ENCODE peak calls at places on chromosomes 13 and 19, in eight cellular contexts. K, H, R, I, M, S, Q and X are unnamed samples. For H3K4me1, the result is how much of the 10 kb centered on the place peaks cover.

GRCh38 chr19:46426506-46427162 is 2.1 kb downstream of the PNMA8C start:
- DNase-seq in M (peak), I (no peak), R (peak), K (peak), H (no peak), S (peak), Q (peak), X (peak)

GRCh38 chr19:3785464-3785937 is 680 bp downstream of the MATK start:
- DNase-seq in R (no peak), H (no peak), S (no peak), M (no peak), K (no peak), I (peak), Q (no peak), X (no peak)

GRCh38 chr13:92896842-92897241 is 329.8 kb upstream of the GPC6 start:
- DNase-seq in K (no peak), H (no peak), S (no peak), Q (no peak), I (no peak), M (no peak), R (peak), X (no peak)

GRCh38 chr19:22595918-22596341 is 38.2 kb upstream of the ZNF492 start:
- DNase-seq in S (no peak), K (peak), I (no peak), H (no peak), Q (peak), R (no peak), M (peak), X (peak)

GRCh38 chr13:45833663-45834062 is 17.9 kb downstream of the SIAH3 start:
- DNase-seq in R (peak), K (no peak), Q (peak), H (no peak), I (no peak), S (no peak), M (no peak), X (no peak)

GRCh38 chr13:18964942-18965341 is 216.7 kb downstream of the TUBA3C start:
- DNase-seq in M (no peak), I (no peak), Q (no peak), R (no peak), S (no peak), H (no peak), K (no peak), X (no peak)

GRCh38 chr13:33509642-33510229 is 224.2 kb upstream of the STARD13 start:
- DNase-seq in Q (peak), S (no peak), K (peak), H (no peak), M (peak), R (no peak), I (no peak), X (peak)

GRCh38 chr19:6227156-6227940 is 52.4 kb downstream of the MLLT1 start:
- DNase-seq in R (no peak), Q (no peak), K (no peak), S (no peak), M (no peak), H (no peak), I (no peak), X (no peak)

GRCh38 chr13:29503041-29503837 is 92.2 kb downstream of the SLC7A1 start:
- DNase-seq in H (no peak), R (peak), I (no peak), K (no peak), S (no peak), Q (no peak), M (no peak), X (no peak)

GRCh38 chr13:110910013-110910890 is 4.6 kb downstream of the ANKRD10 start:
- DNase-seq in R (no peak), Q (no peak), S (peak), K (no peak), I (no peak), M (no peak), H (no peak), X (no peak)

GRCh38 chr13:25169356-25169755 is 2.7 kb downstream of the AMER2 start:
- DNase-seq in I (no peak), Q (no peak), M (no peak), H (no peak), R (no peak), S (no peak), K (no peak), X (no peak)

GRCh38 chr13:27334774-27335490 is 64.3 kb downstream of the RASL11A start:
- DNase-seq in M (no peak), R (peak), S (no peak), I (no peak), Q (no peak), H (no peak), K (no peak), X (no peak)

GRCh38 chr19:3243851-3244700 is 19.6 kb downstream of the CELF5 start:
- DNase-seq in H (peak), R (peak), Q (no peak), K (no peak), M (no peak), S (peak), I (peak), X (no peak)

GRCh38 chr19:11659612-11660011 is 62.3 kb downstream of the ZNF627 start:
- DNase-seq in M (no peak), H (no peak), Q (no peak), K (no peak), S (no peak), I (no peak), R (no peak), X (no peak)

GRCh38 chr13:89454736-89455135 is 1783.6 kb downstream of the SLITRK5 start:
- DNase-seq in R (no peak), H (no peak), S (no peak), Q (no peak), K (no peak), I (no peak), M (no peak), X (no peak)

GRCh38 chr19:21396893-21397572 is at the start of gene ZNF493:
- DNase-seq in I (peak), H (peak), R (peak), K (peak), Q (peak), S (peak), M (peak), X (peak)

GRCh38 chr19:4829001-4829712 is 2.4 kb downstream of the TICAM1 start:
- DNase-seq in R (no peak), Q (no peak), H (no peak), S (peak), I (no peak), M (no peak), K (no peak), X (no peak)

GRCh38 chr13:97243915-97244820 is 22.0 kb downstream of the MBNL2 start:
- DNase-seq in K (no peak), H (no peak), Q (no peak), I (no peak), R (no peak), M (no peak), S (no peak), X (no peak)

GRCh38 chr19:9850235-9850959 is 15.3 kb downstream of the PIN1 start:
- DNase-seq in I (no peak), S (no peak), Q (no peak), H (no peak), K (no peak), R (no peak), M (no peak), X (no peak)

GRCh38 chr13:110415669-110416068 is 108.6 kb downstream of the COL4A2 start:
- DNase-seq in M (no peak), I (no peak), H (no peak), S (no peak), R (no peak), K (no peak), Q (no peak), X (no peak)

GRCh38 chr13:26325876-26326275 is 71.9 kb downstream of the CDK8 start:
- DNase-seq in I (no peak), R (no peak), K (no peak), M (no peak), S (no peak), H (no peak), Q (no peak), X (no peak)

GRCh38 chr13:108463365-108463764 is 166.0 kb upstream of the MYO16 start:
- DNase-seq in I (peak), K (no peak), Q (no peak), M (no peak), S (no peak), R (peak), H (no peak), X (no peak)

GRCh38 chr19:17517898-17518297 is 6.4 kb downstream of the PGLS start:
- DNase-seq in Q (no peak), H (no peak), S (no peak), K (no peak), R (peak), I (no peak), M (no peak), X (no peak)

GRCh38 chr13:29924482-29924884 is 74.1 kb upstream of the UBL3 start:
- DNase-seq in M (no peak), I (no peak), R (peak), K (no peak), H (no peak), Q (no peak), S (no peak), X (no peak)

GRCh38 chr19:7857727-7858701 is 16.2 kb downstream of the PRR36 start:
- DNase-seq in M (no peak), H (no peak), I (no peak), Q (no peak), K (no peak), R (no peak), S (no peak), X (no peak)

GRCh38 chr19:47369923-47370625 is 21.0 kb downstream of the DHX34 start:
- DNase-seq in R (peak), M (no peak), H (no peak), K (no peak), I (no peak), S (no peak), Q (no peak), X (no peak)

GRCh38 chr19:10936661-10937084 is 8.1 kb downstream of the TIMM29 start:
- DNase-seq in Q (no peak), M (no peak), K (peak), H (peak), S (peak), R (peak), I (peak), X (no peak)

GRCh38 chr19:35144600-35145436 is 1.8 kb downstream of the FXYD7 start:
- DNase-seq in S (peak), K (no peak), R (no peak), Q (no peak), M (no peak), I (peak), H (peak), X (no peak)

GRCh38 chr19:51079486-51080110 is 3.1 kb downstream of the KLK14 start:
- DNase-seq in S (no peak), H (no peak), I (no peak), K (no peak), M (no peak), Q (no peak), R (no peak), X (no peak)

GRCh38 chr13:67474114-67474513 is 244.0 kb upstream of the PCDH9 start:
- DNase-seq in R (no peak), K (no peak), M (no peak), S (no peak), I (no peak), Q (no peak), H (no peak), X (no peak)

GRCh38 chr13:52599853-52600603 is 42.2 kb upstream of the HNRNPA1L2 start:
- DNase-seq in H (no peak), Q (peak), M (no peak), K (no peak), S (peak), R (peak), I (no peak), X (peak)

GRCh38 chr19:46698395-46699321 is 18.3 kb downstream of the PRKD2 start:
- DNase-seq in H (no peak), R (no peak), M (no peak), S (no peak), K (no peak), Q (no peak), I (no peak), X (no peak)

GRCh38 chr13:92510416-92510815 is 716.2 kb upstream of the GPC6 start:
- DNase-seq in K (no peak), H (no peak), M (no peak), S (no peak), Q (no peak), I (no peak), R (peak), X (no peak)

GRCh38 chr19:13841339-13842293 is 35.3 kb upstream of the NANOS3 start:
- DNase-seq in S (peak), H (no peak), Q (peak), R (no peak), M (no peak), I (peak), K (peak), X (peak)
- H3K27ac ChIP-seq in S (peak), H (peak), Q (peak), R (peak), M (peak), I (peak), K (peak), X (peak)

GRCh38 chr13:47110833-47111240 is 214.0 kb upstream of the HTR2A start:
- DNase-seq in Q (no peak), I (no peak), H (no peak), K (no peak), R (no peak), S (no peak), M (no peak), X (no peak)
- H3K4me1 ChIP-seq in Q (under half), I (under half), H (under half), K (under half), R (under half), S (under half), M (under half), X (under half)

GRCh38 chr19:55341191-55342043 is 1.7 kb downstream of the KMT5C start:
- DNase-seq in I (peak), M (peak), S (peak), R (peak), K (peak), H (peak), Q (peak), X (peak)

GRCh38 chr19:55342044-55342531 is 2.4 kb downstream of the KMT5C start:
- DNase-seq in R (no peak), M (no peak), Q (no peak), I (no peak), S (no peak), H (no peak), K (no peak), X (no peak)

GRCh38 chr19:55339225-55340143 is at the start of gene KMT5C:
- DNase-seq in K (peak), Q (peak), S (peak), H (peak), I (peak), M (peak), R (peak), X (peak)

GRCh38 chr19:55340144-55340783 is 588 bp downstream of the KMT5C start:
- DNase-seq in R (no peak), Q (no peak), K (no peak), S (peak), M (no peak), I (no peak), H (peak), X (no peak)

GRCh38 chr19:55340784-55341147 is 1.1 kb downstream of the KMT5C start:
- DNase-seq in Q (no peak), M (no peak), I (peak), K (no peak), R (no peak), S (peak), H (peak), X (no peak)
- H3K4me3 ChIP-seq in Q (peak), M (peak), I (peak), K (peak), R (peak), S (peak), H (peak), X (no peak)

GRCh38 chr19:1690570-1691307 is 38.3 kb upstream of the TCF3 start:
- DNase-seq in S (peak), H (peak), I (no peak), M (no peak), K (no peak), R (no peak), Q (no peak), X (peak)
- H3K27ac ChIP-seq in S (no peak), H (no peak), I (no peak), M (no peak), K (no peak), R (no peak), Q (no peak), X (no peak)

GRCh38 chr19:49155005-49155826 is at the start of gene HRC:
- DNase-seq in I (no peak), R (no peak), H (no peak), M (peak), S (no peak), Q (no peak), K (no peak), X (no peak)

GRCh38 chr19:49157445-49158224 is at the start of gene TRPM4:
- DNase-seq in K (peak), S (peak), H (no peak), R (peak), Q (peak), M (peak), I (no peak), X (peak)

GRCh38 chr19:49153167-49153809 is 1.9 kb downstream of the HRC start:
- DNase-seq in H (no peak), K (no peak), R (no peak), I (no peak), S (no peak), Q (no peak), M (no peak), X (no peak)

GRCh38 chr19:49154279-49154678 is 917 bp downstream of the HRC start:
- DNase-seq in S (no peak), I (no peak), R (no peak), H (no peak), Q (no peak), K (no peak), M (no peak), X (no peak)

GRCh38 chr19:49155830-49156346 is 692 bp upstream of the HRC start:
- DNase-seq in I (no peak), R (no peak), Q (no peak), S (no peak), K (no peak), H (no peak), M (no peak), X (no peak)
- H3K4me1 ChIP-seq in I (under half), R (under half), Q (under half), S (under half), K (under half), H (under half), M (under half), X (under half)

GRCh38 chr19:43636121-43636683 is 3.4 kb downstream of the CADM4 start:
- DNase-seq in I (no peak), K (no peak), R (no peak), H (no peak), S (no peak), Q (no peak), M (no peak), X (no peak)

GRCh38 chr19:43638991-43639494 is 607 bp downstream of the CADM4 start:
- DNase-seq in K (no peak), I (no peak), S (no peak), Q (no peak), H (no peak), R (no peak), M (no peak), X (no peak)

GRCh38 chr19:43640424-43640757 is 741 bp upstream of the CADM4 start:
- DNase-seq in I (no peak), R (no peak), H (no peak), M (no peak), Q (no peak), S (no peak), K (no peak), X (no peak)

GRCh38 chr19:43639507-43640423 is at the start of gene CADM4:
- DNase-seq in I (peak), R (no peak), S (peak), K (no peak), Q (peak), H (peak), M (no peak), X (peak)

DNA sequence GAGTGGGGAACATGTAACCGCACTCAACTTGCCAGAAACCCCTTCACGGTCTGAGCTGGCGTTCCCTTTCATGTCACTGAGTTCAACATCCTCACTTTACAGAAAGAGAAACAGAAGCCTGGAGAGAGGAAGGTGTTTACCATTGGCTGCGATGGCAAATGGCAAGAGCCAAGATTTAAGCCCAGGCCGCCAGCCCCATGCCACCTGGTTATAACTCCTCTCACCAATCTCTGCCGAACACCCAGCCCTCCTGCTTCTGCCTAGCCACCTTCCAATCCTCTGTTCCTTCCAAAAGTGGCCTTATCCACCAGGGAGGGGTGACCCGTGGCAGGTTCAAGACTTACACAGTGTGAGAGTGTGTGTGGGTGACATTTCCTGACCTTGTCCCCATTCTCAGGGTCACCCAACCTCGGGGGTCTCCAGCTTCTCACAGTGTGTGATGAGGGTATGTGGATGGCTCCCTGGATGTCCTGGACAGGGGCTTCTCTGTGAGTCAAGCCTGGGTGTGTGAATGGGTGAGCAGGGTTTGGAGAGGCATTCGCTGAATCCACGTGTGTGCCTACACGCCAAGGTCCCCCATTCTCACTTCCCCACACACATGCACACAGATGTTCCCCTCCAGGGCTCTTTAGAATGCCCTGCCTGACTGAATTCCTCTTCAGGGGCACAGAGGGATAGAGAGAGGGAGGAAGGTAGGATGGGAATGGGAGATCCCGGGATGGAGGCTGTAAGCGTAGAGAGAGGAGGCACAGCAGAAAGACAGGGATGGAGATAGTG is 1.2 kb downstream of the CADM4 start:
- DNase-seq in K (no peak), I (no peak), H (no peak), M (no peak), R (no peak), S (no peak), Q (no peak), X (no peak)
- H3K4me3 ChIP-seq in K (peak), I (no peak), H (no peak), M (no peak), R (no peak), S (no peak), Q (no peak), X (no peak)

GRCh38 chr19:41887711-41888382 is 4.9 kb downstream of the ARHGEF1 start:
- DNase-seq in I (peak), Q (no peak), H (peak), M (no peak), S (peak), K (no peak), R (no peak), X (no peak)
- H3K27ac ChIP-seq in I (peak), Q (no peak), H (peak), M (no peak), S (peak), K (no peak), R (no peak), X (no peak)

GRCh38 chr19:24065243-24065642 is 21.7 kb upstream of the ZNF254 start:
- DNase-seq in K (no peak), S (no peak), I (no peak), R (no peak), H (no peak), Q (no peak), M (no peak), X (no peak)

GRCh38 chr19:24064175-24064574 is 22.8 kb upstream of the ZNF254 start:
- DNase-seq in H (no peak), M (no peak), R (no peak), Q (no peak), I (no peak), K (no peak), S (no peak), X (no peak)

GRCh38 chr19:24062222-24062621 is 24.8 kb upstream of the ZNF254 start:
- DNase-seq in Q (no peak), K (no peak), M (no peak), I (no peak), S (no peak), H (no peak), R (no peak), X (no peak)

GRCh38 chr19:24063312-24063711 is 23.7 kb upstream of the ZNF254 start:
- DNase-seq in S (no peak), K (no peak), R (no peak), H (no peak), I (no peak), M (no peak), Q (no peak), X (no peak)

GRCh38 chr19:24065865-24066604 is 21.0 kb upstream of the ZNF254 start:
- DNase-seq in M (no peak), K (no peak), S (no peak), H (no peak), R (no peak), I (no peak), Q (no peak), X (no peak)
- H3K4me1 ChIP-seq in M (under half), K (under half), S (under half), H (under half), R (under half), I (under half), Q (under half), X (under half)